ENCODE peak calls at places on chromosomes 4 and X, in seven cellular contexts. Z is ELR; O is activated T-cell treated with anti-CD3 and anti-CD28 coated beads, Interleukin-2, amount 50 U/mL, for 4 hours; Y is myocyte; A is NCI-H1417; S is activated CD4-positive, alpha-beta T cell treated with anti-CD3 and anti-CD28 coated beads for 24 hours; B is A549. M is an unnamed sample.

GRCh38 chr4:181504846-181505374 is 738.3 kb upstream of the TENM3 start:
- DNase-seq in Z (no peak), S (no peak), O (no peak), A (peak), Y (no peak), B (no peak), M (no peak)

GRCh38 chr4:123217676-123218075 is 178.9 kb upstream of the SPRY1 start:
- DNase-seq in Z (no peak), S (no peak), B (no peak), Y (no peak), A (peak), O (no peak), M (peak)

GRCh38 chr4:174119818-174120217 is 163.6 kb downstream of the FBXO8 start:
- DNase-seq in Z (no peak), S (no peak), Y (no peak), B (no peak), A (no peak), O (no peak), M (peak)

GRCh38 chr4:141971854-141972253 is 335.5 kb downstream of the IL15 start:
- DNase-seq in O (no peak), Z (no peak), A (no peak), S (no peak), Y (no peak), B (no peak), M (peak)

GRCh38 chrX:54181196-54181953 is 1.7 kb downstream of the FAM120C start:
- DNase-seq in A (no peak), S (no peak), Z (peak), O (no peak), B (no peak), Y (no peak), M (peak)

GRCh38 chr4:138175337-138175794 is 66.8 kb downstream of the SLC7A11 start:
- DNase-seq in Z (no peak), B (no peak), Y (no peak), A (peak), O (no peak), S (no peak), M (peak)

GRCh38 chr4:54100607-54101189 is 735 bp downstream of the GSX2 start:
- DNase-seq in Z (peak), S (no peak), B (no peak), Y (no peak), O (no peak), A (peak), M (peak)

GRCh38 chr4:148901075-148901705 is 459.0 kb upstream of the NR3C2 start:
- DNase-seq in S (no peak), A (no peak), O (no peak), Y (no peak), Z (no peak), B (no peak), M (no peak)

GRCh38 chr4:35900608-35901243 is 343.6 kb downstream of the ARAP2 start:
- DNase-seq in Y (no peak), O (no peak), S (no peak), A (no peak), B (no peak), Z (no peak), M (no peak)

GRCh38 chr4:40656221-40656863 is 26.7 kb upstream of the RBM47 start:
- DNase-seq in O (no peak), B (no peak), S (no peak), A (no peak), Y (no peak), Z (no peak), M (no peak)

GRCh38 chr4:25106363-25107151 is 53.7 kb downstream of the SEPSECS start:
- DNase-seq in A (no peak), S (no peak), Z (no peak), O (no peak), B (no peak), Y (no peak), M (no peak)

GRCh38 chr4:110165382-110166285 is 32.8 kb downstream of the ELOVL6 start:
- DNase-seq in O (peak), Y (peak), Z (peak), B (peak), A (peak), S (peak), M (peak)

GRCh38 chr4:122765702-122766352 is 33.3 kb downstream of the BBS12 start:
- DNase-seq in Y (peak), S (no peak), A (no peak), O (no peak), B (peak), Z (peak), M (peak)

GRCh38 chrX:19794690-19795089 is 92.7 kb downstream of the SH3KBP1 start:
- DNase-seq in A (no peak), S (no peak), B (no peak), Y (no peak), Z (peak), O (no peak), M (peak)

GRCh38 chr4:103754844-103755243 is 35.1 kb upstream of the TACR3 start:
- DNase-seq in Z (peak), Y (no peak), S (no peak), O (no peak), A (peak), B (peak), M (peak)

GRCh38 chrX:71623714-71624113 is 5.4 kb upstream of the CXCR3 start:
- DNase-seq in B (no peak), S (no peak), Y (no peak), A (no peak), O (no peak), Z (no peak), M (no peak)

GRCh38 chr4:75002381-75002780 is 69.5 kb downstream of the PARM1 start:
- DNase-seq in S (no peak), B (no peak), Z (no peak), A (no peak), O (no peak), Y (no peak), M (no peak)

GRCh38 chr4:98627883-98628282 is 30.5 kb downstream of the TSPAN5 start:
- DNase-seq in Y (no peak), Z (peak), O (no peak), A (no peak), S (no peak), B (no peak), M (peak)

GRCh38 chrX:19902110-19902509 is 14.7 kb upstream of the SH3KBP1 start:
- DNase-seq in Y (no peak), A (no peak), O (no peak), B (no peak), S (no peak), Z (no peak), M (no peak)

GRCh38 chr4:69874507-69874906 is 14.6 kb upstream of the SULT1E1 start:
- DNase-seq in O (no peak), B (no peak), A (no peak), Y (no peak), S (no peak), Z (no peak), M (no peak)

GRCh38 chr4:17448689-17449088 is 63.2 kb downstream of the QDPR start:
- DNase-seq in A (no peak), Z (peak), O (no peak), Y (peak), S (no peak), B (no peak), M (peak)

GRCh38 chrX:58025979-58026378 is 115.7 kb upstream of the ZXDA start:
- DNase-seq in Z (peak), Y (peak), S (no peak), B (peak), A (peak), O (peak), M (peak)

GRCh38 chr4:58225460-58225859 is 1115.3 kb upstream of the IGFBP7 start:
- DNase-seq in A (peak), O (no peak), B (no peak), S (no peak), Z (no peak), Y (no peak), M (no peak)

GRCh38 chrX:111447298-111447697 is 35.3 kb upstream of the DCX start:
- DNase-seq in O (no peak), Z (peak), Y (no peak), B (peak), S (no peak), A (peak), M (no peak)